ENCODE peak calls at places on chromosomes 5 and 9, in four cellular contexts. E, X, Z and Y are unnamed samples.

GRCh38 chr5:82278711-82279370 is 687 bp upstream of the RPS23 start:
- DNase-seq in E (no peak), X (no peak), Z (peak; percentile 19), Y (no peak)

GRCh38 chr5:88883566-88884434 is 816 bp upstream of the MEF2C start:
- DNase-seq in E (peak; percentile 79), X (no peak), Z (peak; percentile 77), Y (peak; percentile 18)

GRCh38 chr5:176776141-176776865 is 34.1 kb upstream of the UNC5A start:
- DNase-seq in E (no peak), X (no peak), Z (no peak), Y (no peak)

GRCh38 chr5:171850354-171850947 is 64.8 kb downstream of the SMIM23 start:
- DNase-seq in E (no peak), X (no peak), Z (peak; percentile 42), Y (peak; percentile 45)

GRCh38 chr9:120324996-120325642 is 254.8 kb downstream of the CDK5RAP2 start:
- DNase-seq in E (no peak), X (no peak), Z (peak; percentile 7), Y (no peak)

GRCh38 chr9:122991370-122991830 is 42.1 kb upstream of the GPR21 start:
- DNase-seq in E (peak; percentile 94), X (peak; percentile 23), Z (peak; percentile 53), Y (peak; percentile 53)

GRCh38 chr5:14518638-14519037 is 63.0 kb upstream of the OTULINL start:
- DNase-seq in E (no peak), X (no peak), Z (no peak), Y (no peak)

GRCh38 chr9:93133641-93134017 is 422 bp downstream of the NINJ1 start:
- DNase-seq in E (peak; percentile 94), X (no peak), Z (peak; percentile 69), Y (peak; percentile 54)

GRCh38 chr5:151094861-151095260 is 14.0 kb upstream of the TNIP1 start:
- DNase-seq in E (no peak), X (no peak), Z (no peak), Y (no peak)

DNA sequence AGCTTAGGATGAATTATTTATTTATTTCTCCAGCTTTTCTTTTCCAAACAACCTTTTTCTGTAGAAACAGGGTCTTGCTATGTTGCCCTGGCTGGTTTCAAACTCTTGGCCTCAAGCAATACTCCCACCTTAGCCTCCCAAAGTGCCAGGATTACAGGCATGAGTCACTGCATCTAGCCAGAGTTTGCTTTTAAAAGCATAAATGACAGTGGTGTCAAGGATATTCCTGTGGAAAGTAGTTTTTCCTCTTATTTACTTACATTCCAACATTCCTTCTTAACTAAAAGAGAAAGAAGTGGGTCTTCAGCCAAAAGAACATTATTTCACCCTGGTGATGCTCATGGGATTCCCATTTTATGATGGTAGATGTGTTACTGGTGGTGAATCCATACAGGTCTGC is 62.4 kb downstream of the GRIA1 start:
- DNase-seq in E (peak; percentile 38), X (no peak), Z (no peak), Y (no peak)
- TF ChIP-seq ELK1 in E (no peak), X (no peak), Z (no peak), Y (no peak)

GRCh38 chr9:134458111-134458845 is 132.0 kb downstream of the RXRA start:
- DNase-seq in E (peak; percentile 55), X (no peak), Z (no peak), Y (no peak)
- TF ChIP-seq ELK1 in E (no peak), X (no peak), Z (no peak), Y (no peak)

DNA sequence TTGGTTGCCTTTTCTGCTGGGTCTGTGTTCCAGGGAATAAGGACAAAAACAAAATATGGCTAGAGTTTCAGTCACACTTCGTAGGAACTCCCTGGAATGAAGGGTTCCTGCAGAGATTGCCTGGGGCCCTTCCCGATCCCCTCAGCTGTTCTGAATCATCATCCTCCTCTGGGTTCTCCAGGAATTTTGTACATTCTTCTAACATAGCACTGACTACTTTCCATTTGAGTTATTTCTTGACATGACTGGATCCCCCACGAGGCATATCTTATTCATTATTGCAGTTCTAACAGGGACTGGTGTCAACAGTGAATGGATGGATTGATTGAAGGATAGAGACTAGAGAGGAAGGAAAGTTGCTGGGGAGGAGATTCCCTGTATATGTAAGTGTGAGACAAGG is 49.2 kb upstream of the TNC start:
- DNase-seq in E (peak; percentile 79), X (no peak), Z (no peak), Y (no peak)
- TF ChIP-seq ELK1 in E (no peak), X (no peak), Z (no peak), Y (no peak)

GRCh38 chr5:149731332-149731616 is 1.2 kb downstream of the PPARGC1B start:
- DNase-seq in E (no peak), X (no peak), Z (no peak), Y (no peak)

GRCh38 chr5:149729150-149729549 is 960 bp upstream of the PPARGC1B start:
- DNase-seq in E (no peak), X (no peak), Z (no peak), Y (no peak)

GRCh38 chr5:149732500-149733128 is 2.5 kb downstream of the PPARGC1B start:
- DNase-seq in E (no peak), X (no peak), Z (peak; percentile 79), Y (no peak)

GRCh38 chr5:149731617-149732400 is 1.7 kb downstream of the PPARGC1B start:
- DNase-seq in E (peak; percentile 58), X (peak; percentile 62), Z (peak; percentile 97), Y (peak; percentile 81)

DNA sequence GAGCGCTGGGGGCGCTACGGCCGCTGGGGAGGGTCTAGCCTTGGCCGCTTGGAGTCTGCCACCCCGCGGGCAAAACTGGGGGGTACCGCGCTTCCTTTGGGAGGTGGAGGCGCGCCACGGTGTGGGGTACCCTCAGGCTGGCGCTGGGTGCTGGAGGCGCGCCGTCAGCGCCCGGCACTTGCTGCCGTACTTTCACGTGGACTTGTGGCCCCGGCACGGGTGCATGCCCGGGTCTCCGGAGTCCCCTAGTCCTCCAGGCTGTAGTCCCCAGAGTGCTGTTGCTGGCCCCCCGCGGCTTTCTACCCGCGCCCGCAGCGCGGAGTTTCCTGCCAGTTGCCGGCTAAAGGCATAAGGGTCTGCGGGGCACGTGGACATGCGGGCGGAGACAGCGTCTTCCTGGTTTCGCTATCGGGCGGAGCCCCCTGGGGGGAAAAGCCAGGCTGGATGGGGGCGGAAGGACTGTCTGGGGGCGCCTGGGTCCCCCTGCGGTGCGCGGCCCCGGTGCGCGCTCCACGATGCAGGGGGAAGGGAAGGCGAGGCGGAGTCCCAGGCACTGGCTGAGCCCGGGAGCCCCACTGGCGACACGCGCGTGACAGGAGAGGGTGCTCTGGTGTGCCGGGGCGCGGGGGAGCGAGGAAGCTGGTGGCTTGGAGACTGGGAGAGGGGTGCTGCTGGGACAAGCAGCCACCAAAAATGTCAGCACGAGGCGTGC is 666 bp downstream of the PPARGC1B start:
- DNase-seq in E (no peak), X (no peak), Z (peak; percentile 77), Y (peak; percentile 41)
- TF ChIP-seq ELK1 in E (no peak), X (no peak), Z (no peak), Y (no peak)

GRCh38 chr9:87751869-87752268 is 25.9 kb downstream of the CTSL start:
- DNase-seq in E (no peak), X (no peak), Z (no peak), Y (no peak)
- TF ChIP-seq ELK1 in E (no peak), X (no peak), Z (no peak), Y (no peak)